ENCODE peak calls at places on chromosomes 12 and 14, in eight cellular contexts. S, T, L, I, E, X, Z and U are unnamed samples.

GRCh38 chr14:47044841-47045240 is 393.3 kb upstream of the RPL10L start:
- DNase-seq in S (no peak), T (peak; percentile 27), L (peak; percentile 31), I (no peak), E (no peak), X (no peak), Z (no peak), U (no peak)

GRCh38 chr12:130137141-130138018 is 24.9 kb upstream of the FZD10 start:
- DNase-seq in S (no peak), T (no peak), L (peak; percentile 84), I (no peak), E (no peak), X (peak; percentile 3), Z (no peak), U (no peak)

GRCh38 chr12:6167327-6168280 is 32.6 kb upstream of the CD9 start:
- DNase-seq in S (no peak), T (peak; percentile 44), L (peak; percentile 94), I (no peak), E (no peak), X (peak; percentile 90), Z (peak; percentile 86), U (no peak)

GRCh38 chr12:109795023-109795422 is 38.2 kb downstream of the TRPV4 start:
- DNase-seq in S (no peak), T (no peak), L (peak; percentile 83), I (no peak), E (no peak), X (peak; percentile 83), Z (no peak), U (no peak)

GRCh38 chr12:32522322-32523221 is 123.2 kb downstream of the FGD4 start:
- DNase-seq in S (no peak), T (no peak), L (no peak), I (no peak), E (no peak), X (no peak), Z (no peak), U (no peak)

GRCh38 chr12:57894577-57895292 is 46.6 kb upstream of the ATP23 start:
- DNase-seq in S (no peak), T (no peak), L (no peak), I (no peak), E (no peak), X (no peak), Z (no peak), U (no peak)

GRCh38 chr12:104215638-104216297 is at the start of gene TXNRD1:
- DNase-seq in S (no peak), T (peak; percentile 87), L (peak; percentile 52), I (peak; percentile 44), E (peak; percentile 69), X (peak; percentile 58), Z (no peak), U (peak; percentile 56)

GRCh38 chr12:6821271-6821673 is 349 bp upstream of the GPR162 start:
- DNase-seq in S (peak; percentile 85), T (peak; percentile 43), L (no peak), I (peak; percentile 64), E (no peak), X (no peak), Z (peak; percentile 37), U (no peak)